ENCODE peak calls at places on chromosomes 13 and 19, in six cellular contexts. W is breast epithelium, J is transverse colon, T is HCT116, R is spleen, U is suprapubic skin. C is an unnamed sample.

GRCh38 chr19:4326215-4326836 is 12.3 kb downstream of the STAP2 start:
- DNase-seq in J (no peak), R (no peak), W (no peak), T (no peak), U (no peak), C (no peak)

GRCh38 chr13:73466561-73466960 is 407.8 kb downstream of the KLF5 start:
- DNase-seq in T (no peak), U (no peak), J (no peak), R (no peak), W (no peak), C (no peak)

GRCh38 chr13:21986602-21987001 is 315.7 kb downstream of the FGF9 start:
- DNase-seq in U (peak), R (no peak), T (no peak), W (no peak), J (peak), C (no peak)

GRCh38 chr13:40993119-40993518 is 26.0 kb downstream of the ELF1 start:
- DNase-seq in J (peak), T (no peak), W (no peak), U (no peak), R (no peak), C (no peak)

GRCh38 chr19:43618921-43619261 is 538 bp downstream of the ZNF428 start:
- DNase-seq in U (no peak), T (no peak), W (no peak), J (no peak), R (no peak), C (no peak)

GRCh38 chr13:40777166-40777956 is 6.4 kb upstream of the MRPS31 start:
- DNase-seq in R (no peak), T (peak), U (no peak), J (peak), W (no peak), C (peak)

GRCh38 chr19:1746401-1747284 is 6.7 kb upstream of the ONECUT3 start:
- DNase-seq in U (no peak), T (peak), R (no peak), W (no peak), J (no peak), C (no peak)

GRCh38 chr13:21934309-21934708 is 263.4 kb downstream of the FGF9 start:
- DNase-seq in J (no peak), T (no peak), R (no peak), U (no peak), W (peak), C (peak)

GRCh38 chr19:3365447-3366103 is 808 bp upstream of the NFIC start:
- DNase-seq in W (peak), T (peak), U (peak), J (peak), R (peak), C (peak)

GRCh38 chr13:112963641-112964040 is 5.4 kb upstream of the MCF2L start:
- DNase-seq in R (peak), T (no peak), J (peak), W (no peak), U (peak), C (no peak)

GRCh38 chr13:80047406-80047805 is 293.5 kb downstream of the SPRY2 start:
- DNase-seq in T (no peak), U (no peak), R (no peak), J (no peak), W (no peak), C (peak)

GRCh38 chr19:36182612-36183454 is 30.6 kb upstream of the COX7A1 start:
- DNase-seq in U (no peak), T (peak), J (no peak), W (no peak), R (no peak), C (no peak)

GRCh38 chr13:45950343-45950995 is 98.9 kb upstream of the SIAH3 start:
- DNase-seq in J (no peak), R (no peak), T (no peak), W (no peak), U (no peak), C (no peak)

GRCh38 chr19:39078436-39079200 is 5.5 kb upstream of the ACP7 start:
- DNase-seq in U (no peak), R (no peak), J (no peak), T (peak), W (no peak), C (no peak)

GRCh38 chr13:20498129-20498528 is 27.5 kb downstream of the CRYL1 start:
- DNase-seq in J (no peak), R (no peak), U (no peak), T (no peak), W (no peak), C (no peak)

GRCh38 chr19:47310819-47311218 is 1.2 kb downstream of the C5AR1 start:
- DNase-seq in J (no peak), T (no peak), U (no peak), R (peak), W (no peak), C (no peak)

GRCh38 chr19:11745871-11746270 is 7.1 kb upstream of the ZNF823 start:
- DNase-seq in R (no peak), U (no peak), W (no peak), T (no peak), J (no peak), C (no peak)

GRCh38 chr13:31786011-31786410 is 46.7 kb downstream of the RXFP2 start:
- DNase-seq in U (no peak), W (no peak), R (no peak), T (no peak), J (no peak), C (no peak)

DNA sequence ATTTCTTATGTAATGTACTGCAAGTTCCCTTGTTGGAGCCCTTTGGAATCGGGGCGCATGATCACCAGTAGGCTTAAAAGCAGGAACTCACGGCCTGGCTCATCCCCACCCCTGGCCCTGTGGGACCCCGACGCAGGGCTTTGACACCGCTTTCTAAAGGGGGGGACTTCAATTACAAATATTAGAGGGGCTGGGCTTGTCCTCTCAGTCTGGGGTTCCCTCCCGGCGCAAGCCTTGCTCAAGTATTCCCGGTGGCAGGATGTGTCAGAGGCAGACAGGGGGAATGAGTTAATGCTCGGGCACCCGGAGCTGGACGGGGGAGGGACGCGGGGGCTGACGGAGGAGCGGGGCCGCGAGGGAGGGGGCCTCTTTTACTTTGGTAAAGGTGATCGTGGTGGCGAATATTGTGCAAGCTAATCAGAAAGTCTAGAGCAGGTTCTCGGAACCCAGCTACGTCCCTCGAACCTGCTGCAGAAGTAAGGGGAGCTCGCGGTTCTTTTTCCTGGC is 1.2 kb downstream of the FGF14 start:
- DNase-seq in U (peak), J (no peak), R (peak), T (no peak), W (no peak), C (no peak)
- TF ChIP-seq POLR2AphosphoS5 in U (no peak), J (no peak), R (no peak), T (no peak), W (no peak), C (no peak)

DNA sequence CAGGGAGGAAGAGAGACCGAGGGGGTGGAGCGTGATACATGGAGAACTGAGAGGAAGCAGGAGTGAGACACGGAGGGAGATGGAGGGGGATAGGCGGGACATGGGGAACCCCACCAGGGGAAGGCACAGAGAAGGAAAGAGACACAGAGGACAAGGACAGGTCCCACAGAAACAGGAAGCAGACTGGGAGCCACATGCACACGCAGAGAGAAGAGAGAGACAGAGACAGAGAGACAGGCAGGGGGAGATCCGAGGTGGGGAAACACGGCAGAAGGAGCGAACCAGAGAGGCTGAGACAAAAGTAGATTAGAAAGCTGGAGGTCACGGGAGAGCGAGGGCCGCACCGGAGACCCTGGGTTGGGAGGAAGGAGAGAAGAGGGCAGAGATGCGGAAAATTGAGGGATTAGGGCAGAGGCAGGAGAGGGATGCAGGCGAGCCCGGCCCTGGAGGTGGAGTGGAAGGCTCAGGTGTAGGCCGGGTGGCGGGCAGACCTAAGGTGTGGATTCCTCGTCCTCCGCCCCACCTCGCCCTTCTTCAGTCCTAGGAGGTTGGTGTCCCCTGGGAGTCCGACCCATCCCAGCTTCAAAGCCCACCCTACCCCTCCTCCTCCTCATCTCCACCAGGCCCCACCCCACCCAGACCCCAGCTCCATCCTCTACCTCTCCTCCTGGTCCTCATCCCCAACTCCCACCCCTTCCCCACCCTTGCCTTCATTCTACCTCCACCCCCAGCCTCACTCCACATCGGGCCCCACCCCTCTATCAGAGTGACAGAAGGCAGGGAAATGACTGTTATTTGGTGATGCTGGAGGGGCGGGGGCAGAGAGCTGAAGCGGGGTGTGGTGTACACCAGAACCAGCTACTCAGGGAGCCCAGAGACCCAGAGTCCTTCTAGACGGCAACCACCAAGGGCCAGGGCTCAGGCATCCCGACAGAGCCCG is 6.7 kb downstream of the ERFL start:
- DNase-seq in J (no peak), R (no peak), T (no peak), W (no peak), U (no peak), C (no peak)
- TF ChIP-seq POLR2A in J (no peak), R (no peak), T (no peak), W (no peak), U (no peak), C (no peak)

GRCh38 chr13:23574421-23574820 is 4.2 kb downstream of the TNFRSF19 start:
- DNase-seq in W (no peak), T (no peak), J (no peak), R (no peak), U (no peak), C (no peak)
- TF ChIP-seq POLR2AphosphoS5 in W (no peak), T (no peak), J (no peak), R (no peak), U (no peak), C (no peak)

GRCh38 chr19:7535035-7535992 is at the start of gene PNPLA6:
- DNase-seq in J (peak), R (peak), U (peak), T (peak), W (peak), C (peak)
- TF ChIP-seq POLR2A in J (peak), R (peak), U (no peak), T (no peak), W (peak), C (peak)

C was measured in prostate gland.